ENCODE peak calls at places on chromosomes 16 and 17, in nine cellular contexts. R is AG08395; H is lung microvascular endothelial cell; C is stimulated activated CD8-positive, alpha-beta memory T cell treated with anti-CD3 and anti-CD28 coated beads, Interleukin-2, amount 100 ng/mL, for 48 hours; E is neural progenitor cell; Z is endothelial cell of umbilical vein; N is activated CD4-positive, alpha-beta T cell treated with anti-CD3 and anti-CD28 coated beads, Interleukin-2, amount 10 ng/mL, durations not matched to agents 7 days and 5 days; M is NCI-H345; B is type B pancreatic cell. W is an unnamed sample.

GRCh38 chr17:76542566-76542971 is 2.7 kb downstream of the PRCD start:
- DNase-seq in R (no peak), H (no peak), C (no peak), E (no peak), Z (no peak), N (no peak), M (no peak), B (no peak), W (no peak)

GRCh38 chr16:70740174-70740918 is 54.5 kb upstream of the MTSS2 start:
- DNase-seq in R (no peak), H (no peak), C (no peak), E (no peak), Z (no peak), N (no peak), M (no peak), B (no peak), W (no peak)

GRCh38 chr16:31083556-31083955 is 5.2 kb downstream of the PRSS53 start:
- DNase-seq in R (no peak), H (no peak), C (no peak), E (no peak), Z (no peak), N (no peak), M (no peak), B (no peak), W (no peak)

GRCh38 chr16:23324727-23325126 is 22.6 kb downstream of the SCNN1B start:
- DNase-seq in R (no peak), H (no peak), C (no peak), E (no peak), Z (no peak), N (no peak), M (peak; percentile 88), B (no peak), W (no peak)

GRCh38 chr16:20904507-20905079 is 4.0 kb downstream of the LYRM1 start:
- DNase-seq in R (peak; percentile 24), H (peak; percentile 93), C (no peak), E (no peak), Z (peak; percentile 97), N (peak; percentile 51), M (no peak), B (no peak), W (no peak)

GRCh38 chr16:56211471-56211944 is 20.2 kb downstream of the GNAO1 start:
- DNase-seq in R (peak; percentile 38), H (no peak), C (no peak), E (no peak), Z (no peak), N (no peak), M (no peak), B (no peak), W (no peak)

GRCh38 chr17:1601571-1601970 is 27.1 kb downstream of the SLC43A2 start:
- DNase-seq in R (no peak), H (no peak), C (no peak), E (no peak), Z (no peak), N (no peak), M (no peak), B (no peak), W (no peak)

GRCh38 chr16:6615661-6616060 is 717.0 kb upstream of the RBFOX1 start:
- DNase-seq in R (no peak), H (no peak), C (no peak), E (no peak), Z (no peak), N (no peak), M (no peak), B (no peak), W (no peak)

GRCh38 chr17:69141802-69142472 is at the start of gene ABCA6:
- DNase-seq in R (peak; percentile 38), H (peak; percentile 91), C (no peak), E (no peak), Z (peak; percentile 91), N (no peak), M (no peak), B (no peak), W (no peak)

GRCh38 chr16:3017806-3018506 is at the start of gene CLDN6:
- DNase-seq in R (no peak), H (no peak), C (no peak), E (peak; percentile 96), Z (peak; percentile 38), N (no peak), M (peak; percentile 11), B (peak; percentile 88), W (no peak)